ENCODE peak calls at places on chromosomes 12 and 14, in four cellular contexts. One of them, this sample, is unnamed.

GRCh38 chr14:51650721-51651387 is 856 bp upstream of the FRMD6 start:
- DNase-seq in right atrium auricular region: no peak
- DNase-seq in endodermal cell: peak
- DNase-seq in naive thymus-derived CD4-positive, alpha-beta T cell: no peak
- DNase-seq in this sample: no peak

GRCh38 chr12:124548854-124549378 is 18.5 kb downstream of the NCOR2 start:
- DNase-seq in right atrium auricular region: no peak
- DNase-seq in endodermal cell: no peak
- DNase-seq in naive thymus-derived CD4-positive, alpha-beta T cell: no peak
- DNase-seq in this sample: no peak

GRCh38 chr12:57309420-57309819 is 58.4 kb upstream of the STAC3 start:
- DNase-seq in right atrium auricular region: no peak
- DNase-seq in endodermal cell: no peak
- DNase-seq in naive thymus-derived CD4-positive, alpha-beta T cell: no peak
- DNase-seq in this sample: no peak

GRCh38 chr12:83866477-83866876 is 1046.1 kb downstream of the SLC6A15 start:
- DNase-seq in right atrium auricular region: no peak
- DNase-seq in endodermal cell: no peak
- DNase-seq in naive thymus-derived CD4-positive, alpha-beta T cell: no peak
- DNase-seq in this sample: no peak

GRCh38 chr12:128111333-128111732 is 155.6 kb upstream of the TMEM132C start:
- DNase-seq in right atrium auricular region: no peak
- DNase-seq in endodermal cell: peak
- DNase-seq in naive thymus-derived CD4-positive, alpha-beta T cell: no peak
- DNase-seq in this sample: no peak

GRCh38 chr12:26680724-26681455 is 152.1 kb downstream of the ITPR2 start:
- DNase-seq in right atrium auricular region: no peak
- DNase-seq in endodermal cell: no peak
- DNase-seq in naive thymus-derived CD4-positive, alpha-beta T cell: no peak
- DNase-seq in this sample: no peak

GRCh38 chr12:52363111-52363679 is 4.1 kb downstream of the KRT85 start:
- DNase-seq in right atrium auricular region: no peak
- DNase-seq in endodermal cell: no peak
- DNase-seq in naive thymus-derived CD4-positive, alpha-beta T cell: no peak
- DNase-seq in this sample: no peak

GRCh38 chr14:98692832-98693231 is 579.2 kb downstream of the BCL11B start:
- DNase-seq in right atrium auricular region: no peak
- DNase-seq in endodermal cell: no peak
- DNase-seq in naive thymus-derived CD4-positive, alpha-beta T cell: no peak
- DNase-seq in this sample: no peak

GRCh38 chr12:75714462-75715322 is 203.3 kb upstream of the KRR1 start:
- DNase-seq in right atrium auricular region: no peak
- DNase-seq in endodermal cell: no peak
- DNase-seq in naive thymus-derived CD4-positive, alpha-beta T cell: no peak
- DNase-seq in this sample: no peak

GRCh38 chr14:22315336-22315735 is 273.7 kb downstream of the DAD1 start:
- DNase-seq in right atrium auricular region: no peak
- DNase-seq in endodermal cell: no peak
- DNase-seq in naive thymus-derived CD4-positive, alpha-beta T cell: no peak
- DNase-seq in this sample: no peak

GRCh38 chr12:27462151-27462694 is 15.7 kb downstream of the SMCO2 start:
- DNase-seq in right atrium auricular region: no peak
- DNase-seq in endodermal cell: no peak
- DNase-seq in naive thymus-derived CD4-positive, alpha-beta T cell: no peak
- DNase-seq in this sample: no peak

GRCh38 chr12:122413516-122414404 is 8.7 kb downstream of the CLIP1 start:
- DNase-seq in right atrium auricular region: no peak
- DNase-seq in endodermal cell: no peak
- DNase-seq in naive thymus-derived CD4-positive, alpha-beta T cell: no peak
- DNase-seq in this sample: no peak

GRCh38 chr14:96626121-96626768 is 124.1 kb downstream of the PAPOLA start:
- DNase-seq in right atrium auricular region: no peak
- DNase-seq in endodermal cell: peak
- DNase-seq in naive thymus-derived CD4-positive, alpha-beta T cell: no peak
- DNase-seq in this sample: no peak

GRCh38 chr14:89618309-89618708 is 201.3 kb upstream of the FOXN3 start:
- DNase-seq in right atrium auricular region: no peak
- DNase-seq in endodermal cell: no peak
- DNase-seq in naive thymus-derived CD4-positive, alpha-beta T cell: peak
- DNase-seq in this sample: peak

GRCh38 chr12:38664661-38665269 is 240.6 kb downstream of the CPNE8 start:
- DNase-seq in right atrium auricular region: no peak
- DNase-seq in endodermal cell: peak
- DNase-seq in naive thymus-derived CD4-positive, alpha-beta T cell: no peak
- DNase-seq in this sample: no peak

GRCh38 chr12:111426341-111427185 is 20.8 kb downstream of the SH2B3 start:
- DNase-seq in right atrium auricular region: no peak
- DNase-seq in endodermal cell: no peak
- DNase-seq in naive thymus-derived CD4-positive, alpha-beta T cell: no peak
- DNase-seq in this sample: no peak

GRCh38 chr14:69963966-69964365 is 84.8 kb downstream of the SMOC1 start:
- DNase-seq in right atrium auricular region: no peak
- DNase-seq in endodermal cell: no peak
- DNase-seq in naive thymus-derived CD4-positive, alpha-beta T cell: no peak
- DNase-seq in this sample: no peak

GRCh38 chr12:117013726-117014125 is 85.5 kb downstream of the TESC start:
- DNase-seq in right atrium auricular region: no peak
- DNase-seq in endodermal cell: no peak
- DNase-seq in naive thymus-derived CD4-positive, alpha-beta T cell: no peak
- DNase-seq in this sample: no peak

GRCh38 chr12:130796985-130797686 is 41.9 kb downstream of the STX2 start:
- DNase-seq in right atrium auricular region: no peak
- DNase-seq in endodermal cell: no peak
- DNase-seq in naive thymus-derived CD4-positive, alpha-beta T cell: peak
- DNase-seq in this sample: peak

GRCh38 chr14:103724116-103724515 is 8.5 kb downstream of the ZFYVE21 start:
- DNase-seq in right atrium auricular region: peak
- DNase-seq in endodermal cell: no peak
- DNase-seq in naive thymus-derived CD4-positive, alpha-beta T cell: no peak
- DNase-seq in this sample: no peak

GRCh38 chr12:113232787-113233585 is 11.7 kb downstream of the TPCN1 start:
- DNase-seq in right atrium auricular region: no peak
- DNase-seq in endodermal cell: peak
- DNase-seq in naive thymus-derived CD4-positive, alpha-beta T cell: peak
- DNase-seq in this sample: peak

GRCh38 chr12:97312570-97313135 is 150.0 kb upstream of the RMST start:
- DNase-seq in right atrium auricular region: no peak
- DNase-seq in endodermal cell: peak
- DNase-seq in naive thymus-derived CD4-positive, alpha-beta T cell: no peak
- DNase-seq in this sample: no peak

GRCh38 chr14:87628129-87628528 is 364.9 kb downstream of the GALC start:
- DNase-seq in right atrium auricular region: peak
- DNase-seq in endodermal cell: no peak
- DNase-seq in naive thymus-derived CD4-positive, alpha-beta T cell: no peak
- DNase-seq in this sample: no peak

GRCh38 chr12:40063424-40063823 is 42.5 kb downstream of the SLC2A13 start:
- DNase-seq in right atrium auricular region: no peak
- DNase-seq in endodermal cell: no peak
- DNase-seq in naive thymus-derived CD4-positive, alpha-beta T cell: no peak
- DNase-seq in this sample: no peak

GRCh38 chr12:18141583-18141982 is 51.6 kb upstream of the RERGL start:
- DNase-seq in right atrium auricular region: no peak
- DNase-seq in endodermal cell: no peak
- DNase-seq in naive thymus-derived CD4-positive, alpha-beta T cell: no peak
- DNase-seq in this sample: no peak

GRCh38 chr14:54370323-54371125 is 26.3 kb upstream of the CDKN3 start:
- DNase-seq in right atrium auricular region: peak
- DNase-seq in endodermal cell: peak
- DNase-seq in naive thymus-derived CD4-positive, alpha-beta T cell: no peak
- DNase-seq in this sample: no peak

GRCh38 chr14:103716091-103716801 is 636 bp downstream of the ZFYVE21 start:
- DNase-seq in right atrium auricular region: no peak
- DNase-seq in endodermal cell: no peak
- DNase-seq in naive thymus-derived CD4-positive, alpha-beta T cell: no peak
- DNase-seq in this sample: peak

GRCh38 chr12:126425264-126425663 is 1360.0 kb downstream of the AACS start:
- DNase-seq in right atrium auricular region: no peak
- DNase-seq in endodermal cell: peak
- DNase-seq in naive thymus-derived CD4-positive, alpha-beta T cell: no peak
- DNase-seq in this sample: no peak

GRCh38 chr14:50835280-50835679 is 4.3 kb upstream of the NIN start:
- DNase-seq in right atrium auricular region: no peak
- DNase-seq in endodermal cell: no peak
- DNase-seq in naive thymus-derived CD4-positive, alpha-beta T cell: peak
- DNase-seq in this sample: no peak

GRCh38 chr12:116336542-116337065 is 59.1 kb upstream of the MED13L start:
- DNase-seq in right atrium auricular region: no peak
- DNase-seq in endodermal cell: no peak
- DNase-seq in naive thymus-derived CD4-positive, alpha-beta T cell: no peak
- DNase-seq in this sample: no peak

GRCh38 chr12:68977335-68977734 is 44.4 kb upstream of the CPM start:
- DNase-seq in right atrium auricular region: no peak
- DNase-seq in endodermal cell: no peak
- DNase-seq in naive thymus-derived CD4-positive, alpha-beta T cell: no peak
- DNase-seq in this sample: no peak

GRCh38 chr12:2984249-2984648 is 25.1 kb downstream of the TEAD4 start:
- DNase-seq in right atrium auricular region: no peak
- DNase-seq in endodermal cell: no peak
- DNase-seq in naive thymus-derived CD4-positive, alpha-beta T cell: no peak
- DNase-seq in this sample: no peak

DNA sequence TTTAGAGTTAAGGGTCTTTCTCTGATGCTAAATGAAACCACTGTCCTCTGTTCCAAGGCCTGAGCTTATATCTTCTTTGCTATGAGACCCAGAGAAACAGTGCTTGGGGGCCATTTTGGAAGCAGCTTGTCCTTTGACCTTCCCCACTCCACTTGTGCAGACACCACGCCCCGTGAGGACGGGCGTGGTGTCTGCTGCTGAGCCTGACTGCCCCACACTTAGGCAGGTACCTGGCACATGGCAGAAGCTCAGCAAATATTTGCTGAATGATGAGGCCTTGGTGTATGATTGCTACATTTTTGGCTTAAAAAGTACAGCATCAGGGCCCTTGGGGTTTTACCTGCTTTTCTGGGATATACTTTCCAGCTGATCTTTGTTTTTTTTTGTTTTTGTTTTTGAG is 69.9 kb downstream of the RASSF3 start:
- DNase-seq in right atrium auricular region: no peak
- DNase-seq in endodermal cell: peak
- DNase-seq in naive thymus-derived CD4-positive, alpha-beta T cell: no peak
- DNase-seq in this sample: no peak
- H3K27ac ChIP-seq in right atrium auricular region: peak
- H3K27ac ChIP-seq in endodermal cell: peak
- H3K27ac ChIP-seq in naive thymus-derived CD4-positive, alpha-beta T cell: peak
- H3K27ac ChIP-seq in this sample: peak

DNA sequence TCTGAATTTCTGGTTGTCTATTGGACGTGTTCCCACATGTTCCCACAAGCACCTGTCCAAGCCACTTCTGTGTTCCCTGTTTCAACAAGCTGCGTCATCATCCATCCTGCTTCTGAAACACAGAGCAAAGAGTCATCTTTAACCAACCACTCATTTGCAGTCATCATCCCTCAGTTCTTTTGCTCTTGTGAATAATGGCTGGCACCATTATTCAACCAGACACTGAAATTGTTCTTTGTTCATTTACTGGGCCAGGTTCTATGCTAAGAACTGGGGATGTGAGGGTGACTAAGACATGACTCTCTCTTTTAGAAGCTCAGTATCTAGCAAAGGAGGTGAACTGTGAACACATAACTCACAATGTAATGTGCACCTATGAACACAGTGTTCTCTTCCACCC is 40.7 kb upstream of the ANO4 start:
- DNase-seq in right atrium auricular region: no peak
- DNase-seq in endodermal cell: no peak
- DNase-seq in naive thymus-derived CD4-positive, alpha-beta T cell: no peak
- DNase-seq in this sample: no peak
- H3K27ac ChIP-seq in right atrium auricular region: no peak
- H3K27ac ChIP-seq in endodermal cell: no peak
- H3K27ac ChIP-seq in naive thymus-derived CD4-positive, alpha-beta T cell: no peak
- H3K27ac ChIP-seq in this sample: no peak

GRCh38 chr12:120674172-120674571 is 12.8 kb upstream of the MLEC start:
- DNase-seq in right atrium auricular region: no peak
- DNase-seq in endodermal cell: no peak
- DNase-seq in naive thymus-derived CD4-positive, alpha-beta T cell: no peak
- DNase-seq in this sample: no peak

GRCh38 chr12:120668797-120669054 is 18.2 kb upstream of the MLEC start:
- DNase-seq in right atrium auricular region: no peak
- DNase-seq in endodermal cell: no peak
- DNase-seq in naive thymus-derived CD4-positive, alpha-beta T cell: no peak
- DNase-seq in this sample: no peak

GRCh38 chr12:120669055-120669828 is 17.7 kb upstream of the MLEC start:
- DNase-seq in right atrium auricular region: no peak
- DNase-seq in endodermal cell: peak
- DNase-seq in naive thymus-derived CD4-positive, alpha-beta T cell: no peak
- DNase-seq in this sample: no peak

GRCh38 chr12:120668091-120668796 is 18.7 kb upstream of the MLEC start:
- DNase-seq in right atrium auricular region: no peak
- DNase-seq in endodermal cell: no peak
- DNase-seq in naive thymus-derived CD4-positive, alpha-beta T cell: no peak
- DNase-seq in this sample: no peak

DNA sequence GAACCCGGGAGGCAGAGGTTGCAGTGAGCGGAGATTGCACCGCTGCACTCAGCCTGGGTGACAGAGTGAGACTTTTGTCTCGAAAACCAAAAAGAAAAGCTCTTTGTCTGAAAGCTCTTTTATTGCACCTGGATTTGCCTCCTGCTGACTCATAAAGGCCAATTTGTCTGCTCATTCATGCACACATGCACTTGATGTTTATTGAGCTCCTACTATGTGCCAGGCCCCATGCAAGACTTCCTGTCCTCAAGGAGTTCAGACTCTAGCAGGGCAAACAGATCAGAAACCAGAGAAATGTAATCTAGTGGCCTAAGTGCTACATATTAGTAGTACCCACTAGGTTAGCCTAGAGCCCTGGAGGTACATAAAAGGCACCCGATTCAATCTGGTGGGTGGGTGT is 16.3 kb upstream of the MLEC start:
- DNase-seq in right atrium auricular region: no peak
- DNase-seq in endodermal cell: no peak
- DNase-seq in naive thymus-derived CD4-positive, alpha-beta T cell: no peak
- DNase-seq in this sample: no peak
- H3K27ac ChIP-seq in right atrium auricular region: no peak
- H3K27ac ChIP-seq in endodermal cell: no peak
- H3K27ac ChIP-seq in naive thymus-derived CD4-positive, alpha-beta T cell: no peak
- H3K27ac ChIP-seq in this sample: no peak

DNA sequence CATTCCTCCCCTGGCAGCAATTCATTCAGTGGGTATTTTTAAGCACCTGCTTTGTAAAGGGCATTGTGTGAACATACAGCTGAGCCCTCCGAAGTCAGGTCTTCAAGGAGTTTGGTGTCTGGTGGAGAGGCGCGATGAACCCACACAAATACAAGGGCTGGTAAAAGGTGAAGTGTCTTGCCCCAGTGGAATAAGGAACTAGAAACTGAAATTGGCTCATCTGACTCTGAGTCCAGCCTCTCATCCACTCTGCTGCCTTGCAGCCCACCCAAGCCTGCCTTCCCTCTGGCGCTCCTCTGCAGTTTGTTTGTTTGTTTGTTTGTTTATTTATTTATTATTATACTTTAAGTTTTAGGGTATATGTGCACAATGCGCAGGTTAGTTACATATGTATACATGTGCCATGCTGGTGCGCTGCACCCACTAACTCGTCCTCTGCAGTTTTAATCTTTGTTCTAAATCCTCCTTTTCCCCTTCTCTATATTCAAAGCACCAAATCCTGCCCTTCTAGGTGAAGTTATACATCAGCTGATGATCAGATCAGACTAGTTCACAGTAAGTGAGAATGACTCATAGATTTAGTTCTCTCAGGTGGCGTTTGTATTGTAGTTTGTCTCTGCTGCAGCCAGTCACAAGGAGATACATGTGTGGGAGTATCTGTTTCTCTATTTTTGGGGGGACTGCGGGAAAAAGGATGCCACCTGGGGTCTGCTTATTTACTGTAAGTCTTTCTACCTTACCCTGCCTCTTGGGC is 394.5 kb downstream of the APAF1 start:
- DNase-seq in right atrium auricular region: no peak
- DNase-seq in endodermal cell: no peak
- DNase-seq in naive thymus-derived CD4-positive, alpha-beta T cell: no peak
- DNase-seq in this sample: no peak
- H3K27ac ChIP-seq in right atrium auricular region: no peak
- H3K27ac ChIP-seq in endodermal cell: no peak
- H3K27ac ChIP-seq in naive thymus-derived CD4-positive, alpha-beta T cell: no peak
- H3K27ac ChIP-seq in this sample: no peak

This sample was measured in CD8-positive, alpha-beta memory T cell.